ENCODE peak calls at places on chromosomes 2 and 18, in six cellular contexts. M, W, K, B, H and V are unnamed samples.

GRCh38 chr2:240412211-240412830 is 23.1 kb upstream of the GPC1 start:
- DNase-seq in M (no peak), W (peak), K (no peak), B (no peak), H (no peak), V (no peak)

GRCh38 chr18:58599106-58599505 is 29.8 kb downstream of the ALPK2 start:
- DNase-seq in M (no peak), W (no peak), K (no peak), B (no peak), H (no peak), V (no peak)

GRCh38 chr2:3113122-3113521 is 264.5 kb downstream of the EIPR1 start:
- DNase-seq in M (peak), W (no peak), K (no peak), B (no peak), H (no peak), V (no peak)

GRCh38 chr18:45549296-45549695 is 66.0 kb upstream of the SLC14A2 start:
- DNase-seq in M (no peak), W (no peak), K (no peak), B (no peak), H (no peak), V (no peak)

GRCh38 chr2:39377226-39377939 is 59.7 kb downstream of the MAP4K3 start:
- DNase-seq in M (no peak), W (no peak), K (no peak), B (no peak), H (no peak), V (no peak)

GRCh38 chr2:860259-860855 is 90.3 kb upstream of the SNTG2 start:
- DNase-seq in M (no peak), W (no peak), K (no peak), B (no peak), H (no peak), V (peak)

GRCh38 chr2:235594041-235594440 is 100.2 kb downstream of the AGAP1 start:
- DNase-seq in M (no peak), W (no peak), K (peak), B (no peak), H (no peak), V (peak)

GRCh38 chr18:14978962-14979535 is 231.1 kb downstream of the ANKRD30B start:
- DNase-seq in M (peak), W (no peak), K (no peak), B (no peak), H (peak), V (peak)

GRCh38 chr2:216339456-216340279 is 32.6 kb downstream of the MARCHF4 start:
- DNase-seq in M (peak), W (no peak), K (no peak), B (peak), H (no peak), V (no peak)

GRCh38 chr18:5890261-5890605 is 5.1 kb downstream of the TMEM200C start:
- DNase-seq in M (no peak), W (no peak), K (no peak), B (no peak), H (peak), V (peak)

GRCh38 chr2:155546715-155547555 is 785.6 kb downstream of the NR4A2 start:
- DNase-seq in M (no peak), W (no peak), K (no peak), B (no peak), H (no peak), V (no peak)

GRCh38 chr2:189533274-189534035 is 47.1 kb downstream of the SLC40A1 start:
- DNase-seq in M (no peak), W (no peak), K (no peak), B (no peak), H (no peak), V (peak)

GRCh38 chr18:67600181-67600631 is 83.7 kb upstream of the DSEL start:
- DNase-seq in M (no peak), W (no peak), K (no peak), B (no peak), H (no peak), V (no peak)

GRCh38 chr2:168118733-168119518 is 128.5 kb downstream of the STK39 start:
- DNase-seq in M (peak), W (no peak), K (peak), B (peak), H (peak), V (peak)

GRCh38 chr18:66523219-66523991 is 80.5 kb downstream of the CDH19 start:
- DNase-seq in M (no peak), W (no peak), K (peak), B (no peak), H (no peak), V (peak)

GRCh38 chr2:46770622-46771021 is 145.0 kb downstream of the MCFD2 start:
- DNase-seq in M (no peak), W (no peak), K (peak), B (no peak), H (no peak), V (peak)
- TF ChIP-seq CTCF in M (no peak), W (no peak), K (no peak), B (no peak), H (no peak), V (no peak)

GRCh38 chr18:8030201-8030600 is 463.1 kb downstream of the PTPRM start:
- DNase-seq in M (no peak), W (no peak), K (no peak), B (no peak), H (no peak), V (no peak)
- TF ChIP-seq CTCF in M (no peak), W (no peak), K (no peak), B (no peak), H (no peak), V (no peak)

GRCh38 chr2:38076250-38076709 is 329 bp upstream of the CYP1B1 start:
- DNase-seq in M (peak), W (peak), K (peak), B (peak), H (peak), V (no peak)
- TF ChIP-seq CTCF in M (no peak), W (peak), K (no peak), B (peak), H (peak), V (no peak)

GRCh38 chr18:22152093-22152492 is 17.3 kb upstream of the GATA6 start:
- DNase-seq in M (no peak), W (no peak), K (no peak), B (no peak), H (no peak), V (no peak)
- TF ChIP-seq CTCF in M (no peak), W (no peak), K (no peak), B (no peak), H (no peak), V (no peak)

DNA sequence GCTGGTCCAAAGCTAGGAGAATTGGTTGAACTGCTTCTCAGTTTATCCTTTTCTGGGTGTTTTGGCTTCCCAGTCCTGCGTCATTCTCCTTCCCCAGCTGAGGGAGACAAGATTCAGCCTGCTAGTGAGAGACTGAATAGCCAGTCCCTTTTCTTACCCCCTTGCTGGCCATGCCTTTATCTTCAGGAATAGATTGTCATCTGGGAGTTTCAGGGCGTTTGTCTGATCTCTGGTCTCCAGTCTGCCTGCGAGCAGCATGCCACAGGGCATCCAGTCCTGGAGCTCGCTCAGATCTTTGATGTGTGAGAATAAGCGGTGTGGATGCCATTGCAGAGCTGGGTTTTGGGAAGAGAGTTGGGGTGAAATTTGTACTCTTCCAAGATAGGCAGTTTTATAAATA is 5.8 kb downstream of the MYO1B start:
- DNase-seq in M (no peak), W (no peak), K (no peak), B (no peak), H (no peak), V (no peak)
- TF ChIP-seq CTCF in M (no peak), W (no peak), K (no peak), B (no peak), H (no peak), V (no peak)